ENCODE peak calls at places on chromosome 4, in nine cellular contexts. One of them, this sample, is unnamed.

GRCh38 chr4:103306870-103307345 is 108.8 kb upstream of the CENPE start:
- DNase-seq in cardiac muscle cell: peak
- DNase-seq in astrocyte: no peak
- DNase-seq in Panc1: no peak
- DNase-seq in suprapubic skin: no peak
- DNase-seq in heart right ventricle: peak
- DNase-seq in psoas muscle: no peak
- DNase-seq in tibial artery: no peak
- DNase-seq in choroid plexus epithelial cell: peak
- DNase-seq in this sample: no peak

GRCh38 chr4:57048590-57049304 is 61.4 kb downstream of the IGFBP7 start:
- DNase-seq in cardiac muscle cell: no peak
- DNase-seq in astrocyte: no peak
- DNase-seq in Panc1: no peak
- DNase-seq in suprapubic skin: no peak
- DNase-seq in heart right ventricle: no peak
- DNase-seq in psoas muscle: no peak
- DNase-seq in tibial artery: no peak
- DNase-seq in choroid plexus epithelial cell: no peak
- DNase-seq in this sample: peak

GRCh38 chr4:155442267-155443105 is 65.7 kb upstream of the MAP9 start:
- DNase-seq in cardiac muscle cell: peak
- DNase-seq in astrocyte: peak
- DNase-seq in Panc1: peak
- DNase-seq in suprapubic skin: peak
- DNase-seq in heart right ventricle: peak
- DNase-seq in psoas muscle: peak
- DNase-seq in tibial artery: peak
- DNase-seq in choroid plexus epithelial cell: peak
- DNase-seq in this sample: no peak

GRCh38 chr4:113975578-113975977 is 3.9 kb downstream of the ARSJ start:
- DNase-seq in cardiac muscle cell: no peak
- DNase-seq in astrocyte: no peak
- DNase-seq in Panc1: no peak
- DNase-seq in suprapubic skin: no peak
- DNase-seq in heart right ventricle: no peak
- DNase-seq in psoas muscle: no peak
- DNase-seq in tibial artery: no peak
- DNase-seq in choroid plexus epithelial cell: no peak
- DNase-seq in this sample: no peak

GRCh38 chr4:3766791-3767561 is 791 bp downstream of the ADRA2C start:
- DNase-seq in cardiac muscle cell: peak
- DNase-seq in astrocyte: no peak
- DNase-seq in Panc1: no peak
- DNase-seq in suprapubic skin: no peak
- DNase-seq in heart right ventricle: no peak
- DNase-seq in psoas muscle: no peak
- DNase-seq in tibial artery: peak
- DNase-seq in choroid plexus epithelial cell: peak
- DNase-seq in this sample: no peak

GRCh38 chr4:10020871-10021676 is at the start of gene SLC2A9:
- DNase-seq in cardiac muscle cell: no peak
- DNase-seq in astrocyte: no peak
- DNase-seq in Panc1: no peak
- DNase-seq in suprapubic skin: no peak
- DNase-seq in heart right ventricle: no peak
- DNase-seq in psoas muscle: peak
- DNase-seq in tibial artery: no peak
- DNase-seq in choroid plexus epithelial cell: peak
- DNase-seq in this sample: no peak

GRCh38 chr4:100017627-100018310 is 67.7 kb upstream of the H2AZ1 start:
- DNase-seq in cardiac muscle cell: no peak
- DNase-seq in astrocyte: no peak
- DNase-seq in Panc1: no peak
- DNase-seq in suprapubic skin: no peak
- DNase-seq in heart right ventricle: no peak
- DNase-seq in psoas muscle: no peak
- DNase-seq in tibial artery: no peak
- DNase-seq in choroid plexus epithelial cell: no peak
- DNase-seq in this sample: no peak

GRCh38 chr4:108544504-108544903 is 75.9 kb upstream of the RPL34 start:
- DNase-seq in cardiac muscle cell: no peak
- DNase-seq in astrocyte: no peak
- DNase-seq in Panc1: no peak
- DNase-seq in suprapubic skin: no peak
- DNase-seq in heart right ventricle: no peak
- DNase-seq in psoas muscle: no peak
- DNase-seq in tibial artery: no peak
- DNase-seq in choroid plexus epithelial cell: peak
- DNase-seq in this sample: no peak

GRCh38 chr4:146243141-146243882 is 29.0 kb downstream of the REELD1 start:
- DNase-seq in cardiac muscle cell: no peak
- DNase-seq in astrocyte: peak
- DNase-seq in Panc1: no peak
- DNase-seq in suprapubic skin: no peak
- DNase-seq in heart right ventricle: peak
- DNase-seq in psoas muscle: peak
- DNase-seq in tibial artery: no peak
- DNase-seq in choroid plexus epithelial cell: no peak
- DNase-seq in this sample: no peak

GRCh38 chr4:7547368-7548040 is 112.8 kb upstream of the PSAPL1 start:
- DNase-seq in cardiac muscle cell: no peak
- DNase-seq in astrocyte: no peak
- DNase-seq in Panc1: no peak
- DNase-seq in suprapubic skin: no peak
- DNase-seq in heart right ventricle: no peak
- DNase-seq in psoas muscle: no peak
- DNase-seq in tibial artery: no peak
- DNase-seq in choroid plexus epithelial cell: peak
- DNase-seq in this sample: no peak

GRCh38 chr4:128810331-128810870 is 901 bp downstream of the JADE1 start:
- DNase-seq in cardiac muscle cell: peak
- DNase-seq in astrocyte: peak
- DNase-seq in Panc1: no peak
- DNase-seq in suprapubic skin: peak
- DNase-seq in heart right ventricle: peak
- DNase-seq in psoas muscle: no peak
- DNase-seq in tibial artery: peak
- DNase-seq in choroid plexus epithelial cell: peak
- DNase-seq in this sample: no peak

GRCh38 chr4:118120120-118120760 is 86.0 kb downstream of the NDST3 start:
- DNase-seq in cardiac muscle cell: no peak
- DNase-seq in astrocyte: no peak
- DNase-seq in Panc1: no peak
- DNase-seq in suprapubic skin: no peak
- DNase-seq in heart right ventricle: no peak
- DNase-seq in psoas muscle: no peak
- DNase-seq in tibial artery: no peak
- DNase-seq in choroid plexus epithelial cell: no peak
- DNase-seq in this sample: no peak

GRCh38 chr4:170004656-170005250 is 21.4 kb downstream of the MFAP3L start:
- DNase-seq in cardiac muscle cell: no peak
- DNase-seq in astrocyte: peak
- DNase-seq in Panc1: no peak
- DNase-seq in suprapubic skin: no peak
- DNase-seq in heart right ventricle: no peak
- DNase-seq in psoas muscle: no peak
- DNase-seq in tibial artery: no peak
- DNase-seq in choroid plexus epithelial cell: no peak
- DNase-seq in this sample: no peak

GRCh38 chr4:187071896-187072295 is 348.2 kb upstream of the FAT1 start:
- DNase-seq in cardiac muscle cell: peak
- DNase-seq in astrocyte: no peak
- DNase-seq in Panc1: no peak
- DNase-seq in suprapubic skin: no peak
- DNase-seq in heart right ventricle: no peak
- DNase-seq in psoas muscle: no peak
- DNase-seq in tibial artery: no peak
- DNase-seq in choroid plexus epithelial cell: no peak
- DNase-seq in this sample: no peak

DNA sequence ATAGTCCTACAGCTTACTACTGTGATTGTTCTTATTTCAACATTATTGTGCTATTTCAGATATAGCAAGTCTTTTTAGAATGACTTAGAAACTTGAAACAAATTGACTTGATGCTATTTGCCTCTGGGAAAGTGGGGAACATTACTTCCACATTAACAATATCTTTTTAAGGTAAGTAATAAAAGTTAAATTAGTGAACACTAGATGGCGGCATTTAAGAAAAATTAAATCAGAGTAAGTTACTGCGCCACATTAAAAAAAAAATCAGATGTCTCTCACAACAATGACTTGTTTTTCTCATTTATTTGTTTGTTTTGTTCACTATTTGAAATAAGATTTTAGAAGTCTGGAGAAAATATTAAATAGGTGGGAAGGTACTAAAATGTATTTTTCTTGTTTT is 1026.9 kb upstream of the SLIT2 start:
- DNase-seq in cardiac muscle cell: peak
- DNase-seq in astrocyte: no peak
- DNase-seq in Panc1: no peak
- DNase-seq in suprapubic skin: no peak
- DNase-seq in heart right ventricle: no peak
- DNase-seq in psoas muscle: no peak
- DNase-seq in tibial artery: no peak
- DNase-seq in choroid plexus epithelial cell: peak
- DNase-seq in this sample: no peak
- TF ChIP-seq CTCF in cardiac muscle cell: peak
- TF ChIP-seq CTCF in astrocyte: no peak
- TF ChIP-seq CTCF in Panc1: peak
- TF ChIP-seq CTCF in suprapubic skin: no peak
- TF ChIP-seq CTCF in heart right ventricle: peak
- TF ChIP-seq CTCF in psoas muscle: peak
- TF ChIP-seq CTCF in tibial artery: peak
- TF ChIP-seq CTCF in choroid plexus epithelial cell: peak
- TF ChIP-seq CTCF in this sample: no peak

GRCh38 chr4:140047781-140048180 is 106.2 kb downstream of the MAML3 start:
- DNase-seq in cardiac muscle cell: no peak
- DNase-seq in astrocyte: no peak
- DNase-seq in Panc1: no peak
- DNase-seq in suprapubic skin: no peak
- DNase-seq in heart right ventricle: no peak
- DNase-seq in psoas muscle: no peak
- DNase-seq in tibial artery: no peak
- DNase-seq in choroid plexus epithelial cell: no peak
- DNase-seq in this sample: no peak

GRCh38 chr4:140047017-140047640 is 106.9 kb downstream of the MAML3 start:
- DNase-seq in cardiac muscle cell: no peak
- DNase-seq in astrocyte: no peak
- DNase-seq in Panc1: no peak
- DNase-seq in suprapubic skin: no peak
- DNase-seq in heart right ventricle: peak
- DNase-seq in psoas muscle: peak
- DNase-seq in tibial artery: peak
- DNase-seq in choroid plexus epithelial cell: no peak
- DNase-seq in this sample: no peak

GRCh38 chr4:140049924-140050681 is 103.9 kb downstream of the MAML3 start:
- DNase-seq in cardiac muscle cell: peak
- DNase-seq in astrocyte: peak
- DNase-seq in Panc1: no peak
- DNase-seq in suprapubic skin: no peak
- DNase-seq in heart right ventricle: no peak
- DNase-seq in psoas muscle: no peak
- DNase-seq in tibial artery: no peak
- DNase-seq in choroid plexus epithelial cell: peak
- DNase-seq in this sample: no peak

GRCh38 chr4:140048419-140049022 is 105.5 kb downstream of the MAML3 start:
- DNase-seq in cardiac muscle cell: no peak
- DNase-seq in astrocyte: no peak
- DNase-seq in Panc1: no peak
- DNase-seq in suprapubic skin: no peak
- DNase-seq in heart right ventricle: no peak
- DNase-seq in psoas muscle: no peak
- DNase-seq in tibial artery: no peak
- DNase-seq in choroid plexus epithelial cell: no peak
- DNase-seq in this sample: no peak

GRCh38 chr4:140049024-140049923 is 104.7 kb downstream of the MAML3 start:
- DNase-seq in cardiac muscle cell: peak
- DNase-seq in astrocyte: peak
- DNase-seq in Panc1: no peak
- DNase-seq in suprapubic skin: no peak
- DNase-seq in heart right ventricle: peak
- DNase-seq in psoas muscle: no peak
- DNase-seq in tibial artery: no peak
- DNase-seq in choroid plexus epithelial cell: peak
- DNase-seq in this sample: peak
- H3K4me3 ChIP-seq in cardiac muscle cell: no peak
- H3K4me3 ChIP-seq in astrocyte: peak
- H3K4me3 ChIP-seq in Panc1: peak
- H3K4me3 ChIP-seq in suprapubic skin: peak
- H3K4me3 ChIP-seq in heart right ventricle: peak
- H3K4me3 ChIP-seq in psoas muscle: peak
- H3K4me3 ChIP-seq in tibial artery: peak
- H3K4me3 ChIP-seq in choroid plexus epithelial cell: peak
- H3K4me3 ChIP-seq in this sample: peak

GRCh38 chr4:181301735-181302380 is 941.3 kb upstream of the TENM3 start:
- DNase-seq in cardiac muscle cell: peak
- DNase-seq in astrocyte: peak
- DNase-seq in Panc1: peak
- DNase-seq in suprapubic skin: no peak
- DNase-seq in heart right ventricle: no peak
- DNase-seq in psoas muscle: peak
- DNase-seq in tibial artery: no peak
- DNase-seq in choroid plexus epithelial cell: peak
- DNase-seq in this sample: no peak
- TF ChIP-seq CTCF in cardiac muscle cell: peak
- TF ChIP-seq CTCF in astrocyte: no peak
- TF ChIP-seq CTCF in Panc1: peak
- TF ChIP-seq CTCF in suprapubic skin: no peak
- TF ChIP-seq CTCF in heart right ventricle: peak
- TF ChIP-seq CTCF in psoas muscle: peak
- TF ChIP-seq CTCF in tibial artery: no peak
- TF ChIP-seq CTCF in choroid plexus epithelial cell: peak
- TF ChIP-seq CTCF in this sample: peak

DNA sequence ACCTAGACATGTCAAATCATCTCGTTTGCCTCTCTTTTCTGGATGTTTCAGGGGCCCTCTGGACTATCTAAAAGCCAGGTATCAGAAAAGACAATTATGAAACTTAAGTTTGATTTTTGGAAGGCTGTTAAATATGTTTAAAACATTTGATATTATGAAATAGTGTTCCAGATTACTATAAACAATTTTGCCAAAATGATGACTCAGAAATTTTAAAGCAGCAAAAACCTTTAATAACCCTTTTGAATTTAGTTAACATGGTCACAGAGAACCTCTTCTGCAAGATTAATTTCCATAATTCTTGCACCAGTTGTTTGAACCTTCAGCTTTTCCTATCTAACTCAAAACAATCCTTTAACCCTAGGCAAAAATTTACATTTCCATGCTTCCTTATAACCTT is 18.8 kb upstream of the FAM47E start:
- DNase-seq in cardiac muscle cell: no peak
- DNase-seq in astrocyte: no peak
- DNase-seq in Panc1: no peak
- DNase-seq in suprapubic skin: no peak
- DNase-seq in heart right ventricle: no peak
- DNase-seq in psoas muscle: no peak
- DNase-seq in tibial artery: no peak
- DNase-seq in choroid plexus epithelial cell: no peak
- DNase-seq in this sample: no peak
- H3K4me3 ChIP-seq in cardiac muscle cell: no peak
- H3K4me3 ChIP-seq in astrocyte: no peak
- H3K4me3 ChIP-seq in Panc1: peak
- H3K4me3 ChIP-seq in suprapubic skin: peak
- H3K4me3 ChIP-seq in heart right ventricle: no peak
- H3K4me3 ChIP-seq in psoas muscle: no peak
- H3K4me3 ChIP-seq in tibial artery: no peak
- H3K4me3 ChIP-seq in choroid plexus epithelial cell: no peak
- H3K4me3 ChIP-seq in this sample: no peak